ENCODE peak calls at places on chromosomes 5 and 9, in eight cellular contexts. O is substantia nigra; A is activated CD4-positive, alpha-beta T cell treated with anti-CD3 and anti-CD28 coated beads, Interleukin-2, amount 50 U/mL, for 1 hour; D is epithelial cell of proximal tubule; N is GM06990; J is kidney; E is heart right ventricle; U is HS-5. S is an unnamed sample.

GRCh38 chr5:40017151-40017550 is 592.4 kb upstream of the DAB2 start:
- DNase-seq in J (no peak), A (no peak), E (no peak), O (no peak), U (no peak), N (no peak), D (no peak), S (no peak)

GRCh38 chr9:79684711-79685575 is 113.2 kb downstream of the TLE4 start:
- DNase-seq in J (no peak), N (no peak), O (no peak), E (no peak), A (no peak), U (no peak), D (no peak), S (no peak)

GRCh38 chr9:33852216-33852826 is 35.4 kb downstream of the UBE2R2 start:
- DNase-seq in A (peak; percentile 58), E (peak; percentile 80), J (no peak), N (no peak), D (no peak), U (no peak), O (peak; percentile 62), S (peak; percentile 55)

GRCh38 chr5:172528440-172528839 is 74.1 kb upstream of the SH3PXD2B start:
- DNase-seq in J (no peak), D (no peak), U (no peak), N (no peak), E (no peak), O (no peak), A (no peak), S (no peak)

GRCh38 chr9:129609486-129610192 is 11.3 kb downstream of the C9orf50 start:
- DNase-seq in D (no peak), O (no peak), E (peak; percentile 50), U (no peak), A (peak; percentile 67), N (no peak), J (peak; percentile 88), S (no peak)

GRCh38 chr9:130421802-130422276 is 22.9 kb upstream of the ASS1 start:
- DNase-seq in U (peak; percentile 77), E (no peak), O (no peak), N (no peak), A (no peak), D (no peak), J (no peak), S (no peak)

GRCh38 chr9:18233311-18233710 is 240.6 kb upstream of the ADAMTSL1 start:
- DNase-seq in A (no peak), U (no peak), E (no peak), O (no peak), D (no peak), J (no peak), N (no peak), S (no peak)

GRCh38 chr5:11608530-11608929 is 295.7 kb downstream of the CTNND2 start:
- DNase-seq in O (no peak), D (no peak), N (no peak), A (no peak), E (no peak), J (no peak), U (no peak), S (no peak)

S was measured in lower leg skin.